ENCODE peak calls at places on chromosome 10, in eight cellular contexts. N, A, R, X, Y, S, H and G are unnamed samples. For H3K4me1, the result is how much of the 10 kb centered on the place peaks cover.

GRCh38 chr10:14254368-14254767 is 76.4 kb downstream of the FRMD4A start:
- DNase-seq in S (no peak), Y (no peak), H (no peak), X (no peak), N (peak), A (no peak), R (no peak), G (no peak)

GRCh38 chr10:14384096-14384730 is 53.5 kb upstream of the FRMD4A start:
- DNase-seq in A (no peak), S (no peak), H (no peak), Y (no peak), X (no peak), R (no peak), N (no peak), G (no peak)

GRCh38 chr10:104767282-104767681 is 126.2 kb downstream of the SORCS3 start:
- DNase-seq in N (no peak), R (no peak), Y (no peak), S (no peak), X (no peak), A (no peak), H (no peak), G (no peak)

GRCh38 chr10:47289921-47290320 is 10.1 kb upstream of the GDF10 start:
- DNase-seq in R (no peak), S (no peak), Y (no peak), H (no peak), X (no peak), N (no peak), A (no peak), G (no peak)

GRCh38 chr10:133391761-133392518 is 2.0 kb upstream of the MTG1 start:
- DNase-seq in S (peak), X (no peak), Y (peak), H (no peak), A (no peak), N (no peak), R (no peak), G (no peak)

GRCh38 chr10:7184660-7185366 is 226.0 kb downstream of the SFMBT2 start:
- DNase-seq in Y (no peak), N (no peak), R (no peak), A (no peak), X (no peak), H (no peak), S (no peak), G (no peak)

GRCh38 chr10:1376384-1376945 is 320.3 kb downstream of the WDR37 start:
- DNase-seq in N (no peak), H (peak), X (no peak), R (peak), Y (peak), S (no peak), A (no peak), G (no peak)

GRCh38 chr10:98795467-98795866 is 348.7 kb upstream of the HPS1 start:
- DNase-seq in N (no peak), R (no peak), Y (peak), S (no peak), A (no peak), H (no peak), X (no peak), G (no peak)

GRCh38 chr10:122675278-122675677 is 24.4 kb downstream of the C10orf120 start:
- DNase-seq in N (no peak), S (no peak), H (no peak), X (no peak), R (no peak), Y (no peak), A (no peak), G (no peak)

GRCh38 chr10:91249700-91250099 is 29.2 kb downstream of the PCGF5 start:
- DNase-seq in X (no peak), A (no peak), R (no peak), S (no peak), N (no peak), H (peak), Y (no peak), G (no peak)

GRCh38 chr10:34091796-34092195 is 723.3 kb downstream of the PARD3 start:
- DNase-seq in A (no peak), H (no peak), Y (no peak), N (no peak), S (no peak), R (no peak), X (no peak), G (no peak)

GRCh38 chr10:61943699-61944444 is 42.4 kb downstream of the ARID5B start:
- DNase-seq in R (no peak), Y (no peak), A (no peak), X (no peak), N (no peak), H (peak), S (peak), G (peak)

GRCh38 chr10:91409069-91409868 is 875 bp upstream of the HECTD2 start:
- DNase-seq in S (peak), A (peak), H (peak), N (peak), Y (peak), X (peak), R (no peak), G (peak)

GRCh38 chr10:30510184-30510931 is 76.4 kb downstream of the MAP3K8 start:
- DNase-seq in X (no peak), N (peak), S (no peak), A (peak), Y (no peak), H (no peak), R (no peak), G (no peak)

GRCh38 chr10:68900427-68901105 is 549 bp upstream of the DDX50 start:
- DNase-seq in R (no peak), N (no peak), S (peak), X (peak), A (no peak), H (no peak), Y (no peak), G (no peak)

GRCh38 chr10:124680675-124681074 is 63.5 kb downstream of the FAM53B start:
- DNase-seq in R (no peak), S (no peak), H (no peak), A (no peak), Y (peak), N (no peak), X (peak), G (no peak)

GRCh38 chr10:125161570-125162139 is 1.3 kb upstream of the CTBP2 start:
- DNase-seq in X (no peak), Y (peak), R (no peak), S (no peak), N (no peak), H (peak), A (no peak), G (no peak)

GRCh38 chr10:129404091-129404490 is 63.0 kb upstream of the MGMT start:
- DNase-seq in X (no peak), R (no peak), H (no peak), S (no peak), N (no peak), A (no peak), Y (no peak), G (no peak)

GRCh38 chr10:24382596-24382978 is 173.6 kb downstream of the KIAA1217 start:
- DNase-seq in A (no peak), H (no peak), X (no peak), R (no peak), N (no peak), Y (no peak), S (no peak), G (no peak)

GRCh38 chr10:14032406-14032998 is 298.2 kb downstream of the FRMD4A start:
- DNase-seq in H (peak), S (peak), N (no peak), Y (no peak), R (peak), A (no peak), X (no peak), G (peak)

GRCh38 chr10:18449631-18450030 is 201.8 kb downstream of the NSUN6 start:
- DNase-seq in R (no peak), X (no peak), S (no peak), H (no peak), A (no peak), N (no peak), Y (no peak), G (no peak)

GRCh38 chr10:45181483-45181882 is 133.9 kb downstream of the OR13A1 start:
- DNase-seq in A (no peak), R (no peak), S (no peak), N (no peak), H (no peak), X (no peak), Y (no peak), G (no peak)

GRCh38 chr10:48708144-48708543 is 23.5 kb downstream of the WDFY4 start:
- DNase-seq in Y (no peak), H (no peak), X (no peak), N (no peak), S (no peak), R (no peak), A (no peak), G (no peak)

GRCh38 chr10:19983880-19984279 is 167.6 kb downstream of the PLXDC2 start:
- DNase-seq in R (no peak), A (no peak), N (no peak), X (no peak), H (no peak), S (no peak), Y (no peak), G (no peak)

GRCh38 chr10:122338609-122339441 is 35.7 kb upstream of the PLEKHA1 start:
- DNase-seq in X (no peak), S (no peak), H (no peak), N (no peak), R (peak), A (no peak), Y (peak), G (no peak)

GRCh38 chr10:78524941-78525340 is 491.3 kb downstream of the RPS24 start:
- DNase-seq in X (no peak), Y (no peak), N (no peak), R (no peak), A (no peak), H (no peak), S (no peak), G (no peak)

GRCh38 chr10:48523212-48523819 is 81.6 kb downstream of the ARHGAP22 start:
- DNase-seq in A (peak), R (peak), S (no peak), X (no peak), Y (peak), N (no peak), H (peak), G (no peak)

GRCh38 chr10:7233259-7233991 is 177.4 kb downstream of the SFMBT2 start:
- DNase-seq in A (peak), Y (no peak), N (peak), X (no peak), H (no peak), S (no peak), R (no peak), G (peak)

GRCh38 chr10:22625511-22626288 is 88.7 kb downstream of the PIP4K2A start:
- DNase-seq in H (no peak), A (no peak), Y (no peak), X (no peak), R (no peak), S (no peak), N (no peak), G (no peak)

GRCh38 chr10:22623624-22624263 is 90.6 kb downstream of the PIP4K2A start:
- DNase-seq in X (no peak), A (no peak), S (no peak), R (no peak), Y (no peak), N (no peak), H (no peak), G (no peak)

GRCh38 chr10:22626784-22627183 is 87.6 kb downstream of the PIP4K2A start:
- DNase-seq in R (no peak), A (no peak), N (no peak), H (no peak), S (no peak), Y (no peak), X (no peak), G (no peak)

GRCh38 chr10:22622242-22622806 is 92.1 kb downstream of the PIP4K2A start:
- DNase-seq in X (no peak), A (no peak), N (no peak), H (no peak), Y (no peak), R (no peak), S (no peak), G (no peak)

DNA sequence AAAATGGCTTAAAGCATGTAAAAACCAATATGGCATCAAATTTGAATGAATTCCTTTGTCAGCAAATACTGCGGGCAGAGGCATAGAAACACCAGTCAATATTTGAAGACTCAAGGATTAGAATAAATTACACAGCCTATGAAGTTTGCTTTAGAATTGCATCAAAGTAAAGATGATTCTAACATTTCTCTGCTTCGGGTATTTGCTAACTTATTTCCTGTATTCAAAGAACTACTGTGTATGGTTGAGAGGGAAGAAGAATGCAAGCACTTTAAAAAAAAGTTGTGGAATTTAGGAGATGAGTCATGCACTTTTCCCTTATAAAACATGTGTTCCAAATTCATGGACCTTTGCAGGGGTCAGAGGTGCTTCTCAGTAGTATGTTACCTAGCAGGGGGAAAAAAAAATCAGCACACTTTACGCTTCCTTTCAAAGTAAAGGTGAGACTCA is 90.1 kb downstream of the PIP4K2A start:
- DNase-seq in Y (no peak), A (peak), R (no peak), X (no peak), H (no peak), S (no peak), N (no peak), G (no peak)
- H3K4me1 ChIP-seq in Y (under half), A (half or more), R (under half), X (under half), H (under half), S (under half), N (under half), G (half or more)

GRCh38 chr10:110863956-110864355 is 7.8 kb upstream of the PDCD4 start:
- DNase-seq in S (no peak), N (no peak), A (no peak), R (no peak), Y (no peak), X (no peak), H (no peak), G (no peak)

GRCh38 chr10:110865804-110866482 is 5.8 kb upstream of the PDCD4 start:
- DNase-seq in X (no peak), A (peak), Y (no peak), N (no peak), R (no peak), S (peak), H (no peak), G (no peak)

GRCh38 chr10:110864662-110865140 is 7.0 kb upstream of the PDCD4 start:
- DNase-seq in Y (peak), X (no peak), S (peak), H (no peak), A (no peak), R (no peak), N (no peak), G (peak)

GRCh38 chr10:110863361-110863760 is 8.4 kb upstream of the PDCD4 start:
- DNase-seq in S (no peak), X (no peak), N (no peak), Y (no peak), A (no peak), R (no peak), H (no peak), G (no peak)

DNA sequence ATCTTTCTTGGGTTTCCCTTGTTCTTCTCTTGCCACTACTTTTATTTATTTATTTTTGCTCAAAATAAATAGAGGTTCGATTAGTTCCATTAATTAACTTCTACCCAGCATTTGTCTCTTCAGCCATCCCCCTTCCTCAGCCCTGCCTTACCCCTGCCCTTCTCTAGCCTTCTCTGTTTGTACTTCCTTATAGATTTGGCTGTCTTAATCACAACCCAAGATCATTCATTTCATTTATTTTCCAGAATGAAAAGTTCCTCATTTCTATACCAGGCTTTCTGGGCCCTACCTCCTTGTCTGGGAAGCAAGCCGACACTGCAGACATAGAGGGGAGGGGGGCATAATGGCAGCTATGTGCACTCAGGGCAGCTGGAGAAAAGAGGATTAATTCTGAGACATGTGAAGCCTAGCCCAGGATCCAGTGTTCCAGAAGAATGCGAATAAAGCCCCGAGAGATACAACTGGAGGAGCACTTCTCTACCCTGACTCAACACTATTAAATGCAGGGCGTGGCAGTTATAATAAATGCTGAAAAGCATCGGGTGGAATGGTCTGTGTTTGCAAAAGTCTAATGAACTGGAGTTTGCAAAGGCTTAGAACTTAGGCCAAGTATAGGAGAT is 6.4 kb upstream of the PDCD4 start:
- DNase-seq in S (no peak), Y (peak), X (no peak), R (no peak), H (no peak), A (peak), N (peak), G (no peak)
- H3K4me3 ChIP-seq in S (peak), Y (peak), X (no peak), R (no peak), H (no peak), A (no peak), N (no peak), G (peak)

DNA sequence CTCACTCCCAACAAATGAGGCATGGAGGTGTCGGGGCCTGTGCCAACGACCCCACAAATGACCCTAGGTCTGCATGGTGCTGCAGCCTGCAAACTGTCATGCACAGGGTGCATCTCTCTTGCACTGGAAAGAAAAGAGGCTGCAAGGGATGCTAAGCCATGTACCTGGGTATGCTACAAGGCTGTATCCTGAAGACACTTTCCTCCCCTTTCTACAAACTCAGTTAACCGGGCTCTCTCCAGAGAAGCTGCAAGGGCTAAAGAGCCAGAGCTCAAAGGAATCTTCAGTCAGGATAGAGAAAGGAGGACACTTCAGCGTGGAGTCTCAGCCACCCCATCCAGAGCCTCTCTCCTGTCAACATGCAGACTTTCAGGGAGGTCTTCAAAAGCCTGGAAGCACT is 449.0 kb downstream of the GRID1 start:
- DNase-seq in X (no peak), H (no peak), R (no peak), A (no peak), S (no peak), Y (no peak), N (no peak), G (no peak)
- H3K4me1 ChIP-seq in X (under half), H (under half), R (under half), A (under half), S (under half), Y (under half), N (under half), G (under half)

GRCh38 chr10:73588656-73589055 is 2.5 kb downstream of the USP54 start:
- DNase-seq in X (no peak), Y (no peak), S (no peak), A (no peak), N (no peak), R (no peak), H (no peak), G (no peak)

GRCh38 chr10:73591935-73592699 is 975 bp upstream of the USP54 start:
- DNase-seq in S (peak), Y (peak), X (peak), A (peak), H (peak), R (peak), N (peak), G (no peak)

GRCh38 chr10:73591578-73591902 is 398 bp upstream of the USP54 start:
- DNase-seq in N (no peak), R (peak), H (no peak), A (peak), Y (no peak), X (no peak), S (peak), G (no peak)

GRCh38 chr10:73590881-73591577 is at the start of gene USP54:
- DNase-seq in X (no peak), A (peak), N (no peak), H (no peak), R (peak), Y (no peak), S (peak), G (no peak)

DNA sequence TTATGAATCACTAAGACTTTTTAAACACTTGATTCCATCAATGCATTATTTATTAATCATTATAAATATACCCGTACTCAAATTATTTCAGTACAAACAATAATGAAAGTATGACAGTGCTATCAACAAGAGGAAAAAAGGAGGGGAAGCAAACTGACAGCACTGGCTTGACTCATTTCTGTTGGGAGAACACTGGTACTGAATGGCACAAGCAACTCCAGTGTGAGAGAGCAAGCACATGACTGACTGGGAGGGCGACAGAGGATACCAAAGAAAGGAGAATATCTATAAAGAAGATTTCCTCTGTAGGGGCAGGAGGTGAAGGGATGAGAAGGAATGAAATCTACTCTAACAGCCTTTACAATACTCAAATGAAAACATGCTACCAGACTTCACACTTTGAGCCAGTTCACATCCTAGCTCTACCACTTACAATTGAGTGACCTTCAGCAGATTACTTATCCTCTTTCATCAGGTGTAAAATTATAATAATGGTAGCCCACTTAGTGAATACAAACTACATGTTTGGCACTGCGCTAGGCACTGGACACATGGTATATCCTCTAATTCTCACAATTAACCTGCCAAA is 1.5 kb downstream of the USP54 start:
- DNase-seq in H (no peak), R (peak), S (no peak), X (no peak), A (no peak), Y (no peak), N (no peak), G (no peak)
- H3K4me3 ChIP-seq in H (no peak), R (peak), S (no peak), X (no peak), A (no peak), Y (no peak), N (no peak), G (no peak)

GRCh38 chr10:117457071-117457810 is 82.0 kb upstream of the PDZD8 start:
- DNase-seq in H (no peak), N (no peak), R (peak), X (no peak), A (no peak), S (no peak), Y (no peak), G (no peak)

GRCh38 chr10:117457932-117458331 is 82.7 kb upstream of the PDZD8 start:
- DNase-seq in X (no peak), N (no peak), H (no peak), R (peak), S (no peak), Y (no peak), A (no peak), G (no peak)

GRCh38 chr10:117455346-117455745 is 80.1 kb upstream of the PDZD8 start:
- DNase-seq in A (no peak), H (no peak), Y (no peak), S (no peak), R (no peak), X (no peak), N (no peak), G (no peak)

GRCh38 chr10:117460846-117461765 is 81.4 kb upstream of the EMX2 start:
- DNase-seq in N (no peak), H (no peak), A (no peak), S (no peak), R (no peak), X (no peak), Y (no peak), G (no peak)

DNA sequence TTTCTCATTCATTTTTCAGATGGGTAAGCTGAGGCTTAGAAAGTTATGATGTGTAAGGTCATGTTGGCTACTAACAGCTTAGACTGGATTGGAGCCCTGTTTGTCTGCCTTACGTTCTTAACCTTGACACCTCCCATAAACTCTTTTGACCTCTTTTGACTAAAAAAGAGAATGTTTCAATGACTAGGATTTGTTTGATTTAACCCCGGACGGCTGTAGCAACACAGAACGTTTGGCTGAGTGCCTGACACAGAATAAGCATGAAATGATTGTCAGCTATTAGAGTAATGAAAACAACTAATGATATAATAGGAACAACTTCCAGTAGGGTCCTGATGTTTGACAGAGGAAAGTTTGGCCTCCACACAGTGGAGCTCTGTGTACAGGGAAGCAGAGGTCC is 83.3 kb upstream of the PDZD8 start:
- DNase-seq in R (no peak), X (no peak), S (no peak), A (no peak), N (no peak), H (no peak), Y (no peak), G (no peak)
- H3K4me1 ChIP-seq in R (under half), X (under half), S (under half), A (under half), N (under half), H (under half), Y (under half), G (under half)